ENCODE peak calls at places on chromosomes 2 and 18, in seven cellular contexts. One of them, this sample, is unnamed.

GRCh38 chr2:234773764-234774409 is 177.9 kb upstream of the SH3BP4 start:
- DNase-seq in foreskin fibroblast: no peak
- DNase-seq in choroid plexus epithelial cell: no peak
- DNase-seq in ovary: no peak
- DNase-seq in CD4-positive, alpha-beta T cell: no peak
- DNase-seq in fibroblast of the aortic adventitia: no peak
- DNase-seq in heart left ventricle: no peak
- DNase-seq in this sample: no peak

GRCh38 chr18:54004828-54005227 is 219.6 kb downstream of the MBD2 start:
- DNase-seq in foreskin fibroblast: no peak
- DNase-seq in choroid plexus epithelial cell: peak
- DNase-seq in ovary: no peak
- DNase-seq in CD4-positive, alpha-beta T cell: no peak
- DNase-seq in fibroblast of the aortic adventitia: peak
- DNase-seq in heart left ventricle: no peak
- DNase-seq in this sample: no peak

GRCh38 chr2:180077295-180077906 is 70.3 kb upstream of the CWC22 start:
- DNase-seq in foreskin fibroblast: peak
- DNase-seq in choroid plexus epithelial cell: peak
- DNase-seq in ovary: no peak
- DNase-seq in CD4-positive, alpha-beta T cell: no peak
- DNase-seq in fibroblast of the aortic adventitia: peak
- DNase-seq in heart left ventricle: no peak
- DNase-seq in this sample: peak

GRCh38 chr2:148490840-148491439 is 153.6 kb upstream of the EPC2 start:
- DNase-seq in foreskin fibroblast: no peak
- DNase-seq in choroid plexus epithelial cell: no peak
- DNase-seq in ovary: no peak
- DNase-seq in CD4-positive, alpha-beta T cell: no peak
- DNase-seq in fibroblast of the aortic adventitia: no peak
- DNase-seq in heart left ventricle: no peak
- DNase-seq in this sample: no peak

GRCh38 chr2:235382091-235383000 is 111.5 kb upstream of the AGAP1 start:
- DNase-seq in foreskin fibroblast: no peak
- DNase-seq in choroid plexus epithelial cell: no peak
- DNase-seq in ovary: no peak
- DNase-seq in CD4-positive, alpha-beta T cell: no peak
- DNase-seq in fibroblast of the aortic adventitia: no peak
- DNase-seq in heart left ventricle: no peak
- DNase-seq in this sample: no peak

GRCh38 chr2:120391905-120392665 is 46.1 kb downstream of the INHBB start:
- DNase-seq in foreskin fibroblast: no peak
- DNase-seq in choroid plexus epithelial cell: no peak
- DNase-seq in ovary: peak
- DNase-seq in CD4-positive, alpha-beta T cell: no peak
- DNase-seq in fibroblast of the aortic adventitia: no peak
- DNase-seq in heart left ventricle: peak
- DNase-seq in this sample: no peak

GRCh38 chr2:215149060-215149459 is 10.6 kb upstream of the ABCA12 start:
- DNase-seq in foreskin fibroblast: no peak
- DNase-seq in choroid plexus epithelial cell: no peak
- DNase-seq in ovary: no peak
- DNase-seq in CD4-positive, alpha-beta T cell: no peak
- DNase-seq in fibroblast of the aortic adventitia: no peak
- DNase-seq in heart left ventricle: no peak
- DNase-seq in this sample: no peak

GRCh38 chr2:167783266-167784070 is 463.9 kb downstream of the STK39 start:
- DNase-seq in foreskin fibroblast: no peak
- DNase-seq in choroid plexus epithelial cell: peak
- DNase-seq in ovary: no peak
- DNase-seq in CD4-positive, alpha-beta T cell: no peak
- DNase-seq in fibroblast of the aortic adventitia: no peak
- DNase-seq in heart left ventricle: no peak
- DNase-seq in this sample: no peak

GRCh38 chr2:11822746-11823411 is 76.4 kb downstream of the LPIN1 start:
- DNase-seq in foreskin fibroblast: no peak
- DNase-seq in choroid plexus epithelial cell: no peak
- DNase-seq in ovary: peak
- DNase-seq in CD4-positive, alpha-beta T cell: no peak
- DNase-seq in fibroblast of the aortic adventitia: no peak
- DNase-seq in heart left ventricle: no peak
- DNase-seq in this sample: no peak

GRCh38 chr2:127197475-127198385 is 22.4 kb downstream of the CYP27C1 start:
- DNase-seq in foreskin fibroblast: no peak
- DNase-seq in choroid plexus epithelial cell: peak
- DNase-seq in ovary: peak
- DNase-seq in CD4-positive, alpha-beta T cell: peak
- DNase-seq in fibroblast of the aortic adventitia: peak
- DNase-seq in heart left ventricle: no peak
- DNase-seq in this sample: peak

GRCh38 chr2:127205211-127206140 is 14.6 kb downstream of the CYP27C1 start:
- DNase-seq in foreskin fibroblast: no peak
- DNase-seq in choroid plexus epithelial cell: no peak
- DNase-seq in ovary: no peak
- DNase-seq in CD4-positive, alpha-beta T cell: no peak
- DNase-seq in fibroblast of the aortic adventitia: no peak
- DNase-seq in heart left ventricle: no peak
- DNase-seq in this sample: no peak

GRCh38 chr2:127200962-127201361 is 19.1 kb downstream of the CYP27C1 start:
- DNase-seq in foreskin fibroblast: no peak
- DNase-seq in choroid plexus epithelial cell: no peak
- DNase-seq in ovary: no peak
- DNase-seq in CD4-positive, alpha-beta T cell: no peak
- DNase-seq in fibroblast of the aortic adventitia: no peak
- DNase-seq in heart left ventricle: no peak
- DNase-seq in this sample: no peak

GRCh38 chr2:127199223-127199622 is 20.9 kb downstream of the CYP27C1 start:
- DNase-seq in foreskin fibroblast: no peak
- DNase-seq in choroid plexus epithelial cell: no peak
- DNase-seq in ovary: no peak
- DNase-seq in CD4-positive, alpha-beta T cell: no peak
- DNase-seq in fibroblast of the aortic adventitia: no peak
- DNase-seq in heart left ventricle: no peak
- DNase-seq in this sample: no peak

DNA sequence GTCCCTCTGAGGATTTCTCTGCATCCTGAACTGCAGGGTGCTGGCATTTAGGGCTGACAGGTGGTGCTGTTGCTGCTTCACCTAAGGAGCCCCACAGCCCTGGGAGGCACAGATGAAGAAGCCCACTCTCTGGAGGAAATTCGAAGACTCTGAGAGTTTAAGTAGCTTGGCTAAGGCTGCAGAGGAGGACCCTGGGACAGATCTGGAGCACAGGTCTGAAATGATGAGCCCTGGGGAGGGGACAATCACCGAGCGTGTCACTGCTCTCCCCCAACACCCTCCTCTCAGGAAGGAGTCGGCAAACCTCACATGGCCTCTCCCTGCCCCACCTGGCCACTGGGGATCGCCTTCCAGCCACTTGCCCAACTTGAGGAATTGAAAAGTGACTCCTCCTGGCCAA is 18.6 kb downstream of the CYP27C1 start:
- DNase-seq in foreskin fibroblast: no peak
- DNase-seq in choroid plexus epithelial cell: no peak
- DNase-seq in ovary: no peak
- DNase-seq in CD4-positive, alpha-beta T cell: no peak
- DNase-seq in fibroblast of the aortic adventitia: no peak
- DNase-seq in heart left ventricle: no peak
- DNase-seq in this sample: no peak
- TF ChIP-seq CTCF in foreskin fibroblast: no peak
- TF ChIP-seq CTCF in choroid plexus epithelial cell: no peak
- TF ChIP-seq CTCF in ovary: no peak
- TF ChIP-seq CTCF in CD4-positive, alpha-beta T cell: no peak
- TF ChIP-seq CTCF in fibroblast of the aortic adventitia: no peak
- TF ChIP-seq CTCF in heart left ventricle: no peak
- TF ChIP-seq CTCF in this sample: no peak

GRCh38 chr2:203897544-203897943 is 30.0 kb downstream of the CTLA4 start:
- DNase-seq in foreskin fibroblast: no peak
- DNase-seq in choroid plexus epithelial cell: no peak
- DNase-seq in ovary: no peak
- DNase-seq in CD4-positive, alpha-beta T cell: no peak
- DNase-seq in fibroblast of the aortic adventitia: no peak
- DNase-seq in heart left ventricle: no peak
- DNase-seq in this sample: no peak

GRCh38 chr2:203898697-203899096 is 31.1 kb downstream of the CTLA4 start:
- DNase-seq in foreskin fibroblast: no peak
- DNase-seq in choroid plexus epithelial cell: no peak
- DNase-seq in ovary: no peak
- DNase-seq in CD4-positive, alpha-beta T cell: no peak
- DNase-seq in fibroblast of the aortic adventitia: no peak
- DNase-seq in heart left ventricle: no peak
- DNase-seq in this sample: no peak

GRCh38 chr2:203905661-203906060 is 30.9 kb upstream of the ICOS start:
- DNase-seq in foreskin fibroblast: peak
- DNase-seq in choroid plexus epithelial cell: no peak
- DNase-seq in ovary: no peak
- DNase-seq in CD4-positive, alpha-beta T cell: no peak
- DNase-seq in fibroblast of the aortic adventitia: peak
- DNase-seq in heart left ventricle: no peak
- DNase-seq in this sample: peak

GRCh38 chr2:203904022-203904421 is 32.5 kb upstream of the ICOS start:
- DNase-seq in foreskin fibroblast: no peak
- DNase-seq in choroid plexus epithelial cell: no peak
- DNase-seq in ovary: no peak
- DNase-seq in CD4-positive, alpha-beta T cell: no peak
- DNase-seq in fibroblast of the aortic adventitia: no peak
- DNase-seq in heart left ventricle: no peak
- DNase-seq in this sample: no peak

GRCh38 chr2:203900298-203900697 is 32.7 kb downstream of the CTLA4 start:
- DNase-seq in foreskin fibroblast: no peak
- DNase-seq in choroid plexus epithelial cell: no peak
- DNase-seq in ovary: no peak
- DNase-seq in CD4-positive, alpha-beta T cell: no peak
- DNase-seq in fibroblast of the aortic adventitia: peak
- DNase-seq in heart left ventricle: no peak
- DNase-seq in this sample: no peak
- TF ChIP-seq CTCF in foreskin fibroblast: no peak
- TF ChIP-seq CTCF in choroid plexus epithelial cell: no peak
- TF ChIP-seq CTCF in ovary: no peak
- TF ChIP-seq CTCF in CD4-positive, alpha-beta T cell: no peak
- TF ChIP-seq CTCF in fibroblast of the aortic adventitia: no peak
- TF ChIP-seq CTCF in heart left ventricle: no peak
- TF ChIP-seq CTCF in this sample: no peak

GRCh38 chr2:198928026-198928425 is 529.7 kb downstream of the SATB2 start:
- DNase-seq in foreskin fibroblast: no peak
- DNase-seq in choroid plexus epithelial cell: no peak
- DNase-seq in ovary: no peak
- DNase-seq in CD4-positive, alpha-beta T cell: no peak
- DNase-seq in fibroblast of the aortic adventitia: no peak
- DNase-seq in heart left ventricle: no peak
- DNase-seq in this sample: no peak

GRCh38 chr2:198930170-198930569 is 527.6 kb downstream of the SATB2 start:
- DNase-seq in foreskin fibroblast: no peak
- DNase-seq in choroid plexus epithelial cell: no peak
- DNase-seq in ovary: no peak
- DNase-seq in CD4-positive, alpha-beta T cell: no peak
- DNase-seq in fibroblast of the aortic adventitia: peak
- DNase-seq in heart left ventricle: no peak
- DNase-seq in this sample: no peak
- TF ChIP-seq CTCF in foreskin fibroblast: peak
- TF ChIP-seq CTCF in choroid plexus epithelial cell: no peak
- TF ChIP-seq CTCF in ovary: no peak
- TF ChIP-seq CTCF in CD4-positive, alpha-beta T cell: no peak
- TF ChIP-seq CTCF in fibroblast of the aortic adventitia: peak
- TF ChIP-seq CTCF in heart left ventricle: no peak
- TF ChIP-seq CTCF in this sample: no peak

GRCh38 chr2:199405241-199405640 is 52.5 kb downstream of the SATB2 start:
- DNase-seq in foreskin fibroblast: no peak
- DNase-seq in choroid plexus epithelial cell: peak
- DNase-seq in ovary: no peak
- DNase-seq in CD4-positive, alpha-beta T cell: no peak
- DNase-seq in fibroblast of the aortic adventitia: peak
- DNase-seq in heart left ventricle: no peak
- DNase-seq in this sample: no peak
- TF ChIP-seq CTCF in foreskin fibroblast: peak
- TF ChIP-seq CTCF in choroid plexus epithelial cell: peak
- TF ChIP-seq CTCF in ovary: no peak
- TF ChIP-seq CTCF in CD4-positive, alpha-beta T cell: no peak
- TF ChIP-seq CTCF in fibroblast of the aortic adventitia: peak
- TF ChIP-seq CTCF in heart left ventricle: no peak
- TF ChIP-seq CTCF in this sample: peak